ENCODE peak calls at places on chromosomes 6 and 20, in nine cellular contexts. One of them, this sample, is unnamed.
A peak's percentile ranks its signal among the peaks of the same experiment; 100 is the strongest.

GRCh38 chr6:161439093-161439492 is 165.2 kb upstream of the AGPAT4 start:
- DNase-seq in GM12892: no peak
- DNase-seq in heart right ventricle: peak; percentile 48
- DNase-seq in cardiac fibroblast: peak; percentile 95
- DNase-seq in tibial artery: no peak
- DNase-seq in NAMALWA: no peak
- DNase-seq in skeletal muscle cell: peak; percentile 93
- DNase-seq in NCI-H1105: peak; percentile 96
- DNase-seq in stimulated activated CD4-positive, alpha-beta T cell treated with anti-CD3 and anti-CD28 coated beads, Interleukin-1b, Interleukin-23, amount 100 ng/mL, for 24 hours: no peak
- DNase-seq in this sample: no peak

GRCh38 chr6:53866231-53866630 is 71.4 kb downstream of the LRRC1 start:
- DNase-seq in GM12892: no peak
- DNase-seq in heart right ventricle: no peak
- DNase-seq in cardiac fibroblast: peak; percentile 6
- DNase-seq in tibial artery: no peak
- DNase-seq in NAMALWA: no peak
- DNase-seq in skeletal muscle cell: no peak
- DNase-seq in NCI-H1105: no peak
- DNase-seq in stimulated activated CD4-positive, alpha-beta T cell treated with anti-CD3 and anti-CD28 coated beads, Interleukin-1b, Interleukin-23, amount 100 ng/mL, for 24 hours: no peak
- DNase-seq in this sample: no peak

GRCh38 chr6:89139509-89140346 is 6.1 kb upstream of the PM20D2 start:
- DNase-seq in GM12892: no peak
- DNase-seq in heart right ventricle: no peak
- DNase-seq in cardiac fibroblast: no peak
- DNase-seq in tibial artery: no peak
- DNase-seq in NAMALWA: no peak
- DNase-seq in skeletal muscle cell: no peak
- DNase-seq in NCI-H1105: no peak
- DNase-seq in stimulated activated CD4-positive, alpha-beta T cell treated with anti-CD3 and anti-CD28 coated beads, Interleukin-1b, Interleukin-23, amount 100 ng/mL, for 24 hours: no peak
- DNase-seq in this sample: no peak

GRCh38 chr20:62788607-62789006 is 7.7 kb upstream of the MRGBP start:
- DNase-seq in GM12892: no peak
- DNase-seq in heart right ventricle: no peak
- DNase-seq in cardiac fibroblast: no peak
- DNase-seq in tibial artery: no peak
- DNase-seq in NAMALWA: no peak
- DNase-seq in skeletal muscle cell: no peak
- DNase-seq in NCI-H1105: no peak
- DNase-seq in stimulated activated CD4-positive, alpha-beta T cell treated with anti-CD3 and anti-CD28 coated beads, Interleukin-1b, Interleukin-23, amount 100 ng/mL, for 24 hours: no peak
- DNase-seq in this sample: no peak

GRCh38 chr20:12112665-12113064 is 195.0 kb downstream of the BTBD3 start:
- DNase-seq in GM12892: no peak
- DNase-seq in heart right ventricle: no peak
- DNase-seq in cardiac fibroblast: no peak
- DNase-seq in tibial artery: no peak
- DNase-seq in NAMALWA: no peak
- DNase-seq in skeletal muscle cell: no peak
- DNase-seq in NCI-H1105: no peak
- DNase-seq in stimulated activated CD4-positive, alpha-beta T cell treated with anti-CD3 and anti-CD28 coated beads, Interleukin-1b, Interleukin-23, amount 100 ng/mL, for 24 hours: no peak
- DNase-seq in this sample: no peak

GRCh38 chr20:63083831-63084562 is 77.2 kb upstream of the BHLHE23 start:
- DNase-seq in GM12892: no peak
- DNase-seq in heart right ventricle: peak; percentile 7
- DNase-seq in cardiac fibroblast: no peak
- DNase-seq in tibial artery: peak; percentile 46
- DNase-seq in NAMALWA: no peak
- DNase-seq in skeletal muscle cell: no peak
- DNase-seq in NCI-H1105: no peak
- DNase-seq in stimulated activated CD4-positive, alpha-beta T cell treated with anti-CD3 and anti-CD28 coated beads, Interleukin-1b, Interleukin-23, amount 100 ng/mL, for 24 hours: no peak
- DNase-seq in this sample: no peak

GRCh38 chr20:44746367-44747165 is 901 bp downstream of the KCNK15 start:
- DNase-seq in GM12892: no peak
- DNase-seq in heart right ventricle: no peak
- DNase-seq in cardiac fibroblast: no peak
- DNase-seq in tibial artery: no peak
- DNase-seq in NAMALWA: no peak
- DNase-seq in skeletal muscle cell: no peak
- DNase-seq in NCI-H1105: peak; percentile 95
- DNase-seq in stimulated activated CD4-positive, alpha-beta T cell treated with anti-CD3 and anti-CD28 coated beads, Interleukin-1b, Interleukin-23, amount 100 ng/mL, for 24 hours: no peak
- DNase-seq in this sample: peak; percentile 86

GRCh38 chr20:15375836-15376235 is 1038.4 kb upstream of the FLRT3 start:
- DNase-seq in GM12892: no peak
- DNase-seq in heart right ventricle: no peak
- DNase-seq in cardiac fibroblast: no peak
- DNase-seq in tibial artery: no peak
- DNase-seq in NAMALWA: no peak
- DNase-seq in skeletal muscle cell: no peak
- DNase-seq in NCI-H1105: no peak
- DNase-seq in stimulated activated CD4-positive, alpha-beta T cell treated with anti-CD3 and anti-CD28 coated beads, Interleukin-1b, Interleukin-23, amount 100 ng/mL, for 24 hours: no peak
- DNase-seq in this sample: no peak

GRCh38 chr6:157535354-157536217 is 154.6 kb downstream of the ZDHHC14 start:
- DNase-seq in GM12892: no peak
- DNase-seq in heart right ventricle: no peak
- DNase-seq in cardiac fibroblast: peak; percentile 67
- DNase-seq in tibial artery: no peak
- DNase-seq in NAMALWA: no peak
- DNase-seq in skeletal muscle cell: peak; percentile 65
- DNase-seq in NCI-H1105: no peak
- DNase-seq in stimulated activated CD4-positive, alpha-beta T cell treated with anti-CD3 and anti-CD28 coated beads, Interleukin-1b, Interleukin-23, amount 100 ng/mL, for 24 hours: no peak
- DNase-seq in this sample: no peak

GRCh38 chr6:87742106-87742505 is 40.1 kb upstream of the AKIRIN2 start:
- DNase-seq in GM12892: no peak
- DNase-seq in heart right ventricle: no peak
- DNase-seq in cardiac fibroblast: no peak
- DNase-seq in tibial artery: no peak
- DNase-seq in NAMALWA: peak; percentile 72
- DNase-seq in skeletal muscle cell: no peak
- DNase-seq in NCI-H1105: no peak
- DNase-seq in stimulated activated CD4-positive, alpha-beta T cell treated with anti-CD3 and anti-CD28 coated beads, Interleukin-1b, Interleukin-23, amount 100 ng/mL, for 24 hours: no peak
- DNase-seq in this sample: no peak

GRCh38 chr6:20746805-20747204 is 212.5 kb downstream of the CDKAL1 start:
- DNase-seq in GM12892: no peak
- DNase-seq in heart right ventricle: no peak
- DNase-seq in cardiac fibroblast: no peak
- DNase-seq in tibial artery: no peak
- DNase-seq in NAMALWA: no peak
- DNase-seq in skeletal muscle cell: no peak
- DNase-seq in NCI-H1105: no peak
- DNase-seq in stimulated activated CD4-positive, alpha-beta T cell treated with anti-CD3 and anti-CD28 coated beads, Interleukin-1b, Interleukin-23, amount 100 ng/mL, for 24 hours: no peak
- DNase-seq in this sample: no peak

GRCh38 chr6:149750136-149750609 is 632 bp downstream of the PCMT1 start:
- DNase-seq in GM12892: peak; percentile 34
- DNase-seq in heart right ventricle: peak; percentile 52
- DNase-seq in cardiac fibroblast: peak; percentile 54
- DNase-seq in tibial artery: peak; percentile 74
- DNase-seq in NAMALWA: peak; percentile 69
- DNase-seq in skeletal muscle cell: no peak
- DNase-seq in NCI-H1105: peak; percentile 85
- DNase-seq in stimulated activated CD4-positive, alpha-beta T cell treated with anti-CD3 and anti-CD28 coated beads, Interleukin-1b, Interleukin-23, amount 100 ng/mL, for 24 hours: peak; percentile 44
- DNase-seq in this sample: peak; percentile 49

GRCh38 chr6:53469163-53469562 is 75.7 kb downstream of the GCLC start:
- DNase-seq in GM12892: no peak
- DNase-seq in heart right ventricle: no peak
- DNase-seq in cardiac fibroblast: no peak
- DNase-seq in tibial artery: no peak
- DNase-seq in NAMALWA: no peak
- DNase-seq in skeletal muscle cell: no peak
- DNase-seq in NCI-H1105: no peak
- DNase-seq in stimulated activated CD4-positive, alpha-beta T cell treated with anti-CD3 and anti-CD28 coated beads, Interleukin-1b, Interleukin-23, amount 100 ng/mL, for 24 hours: no peak
- DNase-seq in this sample: no peak

GRCh38 chr6:112320561-112321300 is 26.4 kb upstream of the RFPL4B start:
- DNase-seq in GM12892: no peak
- DNase-seq in heart right ventricle: no peak
- DNase-seq in cardiac fibroblast: no peak
- DNase-seq in tibial artery: no peak
- DNase-seq in NAMALWA: no peak
- DNase-seq in skeletal muscle cell: no peak
- DNase-seq in NCI-H1105: no peak
- DNase-seq in stimulated activated CD4-positive, alpha-beta T cell treated with anti-CD3 and anti-CD28 coated beads, Interleukin-1b, Interleukin-23, amount 100 ng/mL, for 24 hours: no peak
- DNase-seq in this sample: no peak

GRCh38 chr20:38873050-38873581 is 53.1 kb upstream of the FAM83D start:
- DNase-seq in GM12892: peak; percentile 57
- DNase-seq in heart right ventricle: no peak
- DNase-seq in cardiac fibroblast: no peak
- DNase-seq in tibial artery: peak; percentile 48
- DNase-seq in NAMALWA: peak; percentile 65
- DNase-seq in skeletal muscle cell: no peak
- DNase-seq in NCI-H1105: no peak
- DNase-seq in stimulated activated CD4-positive, alpha-beta T cell treated with anti-CD3 and anti-CD28 coated beads, Interleukin-1b, Interleukin-23, amount 100 ng/mL, for 24 hours: peak; percentile 75
- DNase-seq in this sample: no peak